ENCODE peak calls at places on chromosomes 6 and 20, in four cellular contexts. M, S, B and J are unnamed samples.

GRCh38 chr6:85986681-85987080 is 344.0 kb upstream of the SYNCRIP start:
- DNase-seq in M (no peak), S (no peak), B (no peak), J (no peak)

GRCh38 chr20:63167918-63168520 is 47.9 kb downstream of the YTHDF1 start:
- DNase-seq in M (no peak), S (no peak), B (no peak), J (no peak)

GRCh38 chr6:149052350-149053106 is 265.0 kb upstream of the TAB2 start:
- DNase-seq in M (no peak), S (no peak), B (no peak), J (no peak)

GRCh38 chr20:25007491-25008305 is 15.1 kb upstream of the APMAP start:
- DNase-seq in M (no peak), S (no peak), B (no peak), J (no peak)

GRCh38 chr6:121668259-121668658 is 232.8 kb downstream of the GJA1 start:
- DNase-seq in M (peak), S (no peak), B (no peak), J (no peak)

GRCh38 chr6:18360188-18360587 is 27.0 kb upstream of the RNF144B start:
- DNase-seq in M (no peak), S (no peak), B (no peak), J (no peak)

GRCh38 chr6:144718431-144718830 is 433.3 kb downstream of the UTRN start:
- DNase-seq in M (peak), S (no peak), B (no peak), J (no peak)

GRCh38 chr6:4403828-4404227 is 268.5 kb upstream of the ECI2 start:
- DNase-seq in M (no peak), S (no peak), B (no peak), J (no peak)

GRCh38 chr6:280775-281468 is 11.4 kb upstream of the DUSP22 start:
- DNase-seq in M (no peak), S (no peak), B (no peak), J (no peak)

GRCh38 chr6:156848533-156848932 is 71.4 kb downstream of the ARID1B start:
- DNase-seq in M (peak), S (no peak), B (no peak), J (no peak)

GRCh38 chr6:66478705-66479104 is 771.7 kb upstream of the EYS start:
- DNase-seq in M (no peak), S (no peak), B (no peak), J (no peak)

GRCh38 chr6:52566853-52567279 is 10.0 kb downstream of the TRAM2 start:
- DNase-seq in M (peak), S (no peak), B (no peak), J (no peak)

GRCh38 chr6:90088009-90088408 is 193.7 kb downstream of the GJA10 start:
- DNase-seq in M (peak), S (no peak), B (no peak), J (no peak)

GRCh38 chr20:61230166-61230565 is 21.9 kb upstream of the CDH4 start:
- DNase-seq in M (no peak), S (no peak), B (no peak), J (no peak)

GRCh38 chr20:15076785-15077184 is 739.4 kb upstream of the FLRT3 start:
- DNase-seq in M (no peak), S (no peak), B (no peak), J (no peak)

GRCh38 chr6:144150673-144151009 is 324 bp downstream of the STX11 start:
- DNase-seq in M (peak), S (peak), B (no peak), J (no peak)

GRCh38 chr6:46023216-46023915 is 7.7 kb upstream of the CLIC5 start:
- DNase-seq in M (peak), S (no peak), B (no peak), J (no peak)

GRCh38 chr6:3913077-3913957 is 64.1 kb downstream of the FAM50B start:
- DNase-seq in M (peak), S (no peak), B (no peak), J (no peak)

GRCh38 chr6:84764332-84765049 is at the start of gene TBX18:
- DNase-seq in M (peak), S (no peak), B (no peak), J (no peak)

GRCh38 chr20:45254867-45255266 is 503 bp upstream of the SLPI start:
- DNase-seq in M (peak), S (no peak), B (no peak), J (no peak)

GRCh38 chr6:35238843-35239289 is 20.7 kb upstream of the ZNF76 start:
- DNase-seq in M (peak), S (no peak), B (no peak), J (no peak)

GRCh38 chr20:10357974-10358373 is 76.0 kb downstream of the MKKS start:
- DNase-seq in M (peak), S (no peak), B (no peak), J (no peak)

GRCh38 chr20:45798935-45799642 is 7.3 kb downstream of the DNTTIP1 start:
- DNase-seq in M (peak), S (peak), B (no peak), J (peak)

GRCh38 chr6:74128536-74128935 is 432.5 kb downstream of the CD109 start:
- DNase-seq in M (no peak), S (no peak), B (no peak), J (no peak)

GRCh38 chr6:18100296-18100695 is 22.2 kb downstream of the NHLRC1 start:
- DNase-seq in M (no peak), S (no peak), B (no peak), J (no peak)

GRCh38 chr20:19807901-19808300 is 49.8 kb downstream of the RIN2 start:
- DNase-seq in M (no peak), S (no peak), B (no peak), J (no peak)

GRCh38 chr6:56849876-56850275 is 105.0 kb upstream of the BEND6 start:
- DNase-seq in M (peak), S (no peak), B (no peak), J (no peak)

GRCh38 chr6:146358341-146359046 is 185.1 kb upstream of the RAB32 start:
- DNase-seq in M (peak), S (no peak), B (no peak), J (no peak)

GRCh38 chr20:63230800-63231268 is 4.9 kb upstream of the BIRC7 start:
- DNase-seq in M (peak), S (no peak), B (no peak), J (no peak)

GRCh38 chr6:43883698-43884659 is 114.0 kb downstream of the VEGFA start:
- DNase-seq in M (peak), S (no peak), B (no peak), J (no peak)

GRCh38 chr20:33727806-33728205 is 4.0 kb upstream of the ZNF341 start:
- DNase-seq in M (no peak), S (no peak), B (no peak), J (no peak)

GRCh38 chr6:105235155-105235554 is 55.3 kb upstream of the POPDC3 start:
- DNase-seq in M (no peak), S (no peak), B (no peak), J (no peak)

GRCh38 chr20:17650816-17651760 is 31.0 kb downstream of the RRBP1 start:
- DNase-seq in M (peak), S (no peak), B (no peak), J (no peak)

GRCh38 chr20:38450412-38450975 is 15.4 kb upstream of the SNHG17 start:
- DNase-seq in M (peak), S (no peak), B (no peak), J (no peak)

GRCh38 chr6:816510-817084 is 123.7 kb upstream of the EXOC2 start:
- DNase-seq in M (no peak), S (peak), B (no peak), J (no peak)

GRCh38 chr20:31747640-31748039 is 8.6 kb downstream of the TPX2 start:
- DNase-seq in M (peak), S (no peak), B (no peak), J (no peak)